ENCODE peak calls at places on chromosomes 2 and 18, in six cellular contexts. X is stimulated activated CD8-positive, alpha-beta memory T cell treated with anti-CD3 and anti-CD28 coated beads, Interleukin-12 subunit alpha, Interleukin-12 subunit beta, amount 100 ng/mL, for 4 hours; Z is MV-4-11; K is T-helper 1 cell; D is endothelial cell; C is neuronal stem cell. G is an unnamed sample.
A peak's percentile ranks its signal among the peaks of the same experiment; 100 is the strongest.

GRCh38 chr2:216690451-216691209 is 4.7 kb downstream of the IGFBP5 start:
- DNase-seq in X (no peak), Z (no peak), K (no peak), D (no peak), C (no peak), G (no peak)

GRCh38 chr2:112483047-112483473 is 1.1 kb downstream of the TTL start:
- DNase-seq in X (no peak), Z (peak; percentile 23), K (no peak), D (peak; percentile 17), C (peak; percentile 15), G (peak; percentile 32)

GRCh38 chr2:130328710-130329109 is 14.0 kb upstream of the IMP4 start:
- DNase-seq in X (no peak), Z (no peak), K (no peak), D (no peak), C (no peak), G (no peak)

GRCh38 chr18:58117685-58118403 is 73.8 kb downstream of the NEDD4L start:
- DNase-seq in X (no peak), Z (no peak), K (no peak), D (no peak), C (no peak), G (no peak)

GRCh38 chr18:48842259-48843061 is 108.3 kb downstream of the SMAD7 start:
- DNase-seq in X (no peak), Z (no peak), K (peak; percentile 41), D (peak; percentile 28), C (no peak), G (no peak)

GRCh38 chr2:47019532-47019931 is 103.9 kb upstream of the MCFD2 start:
- DNase-seq in X (no peak), Z (no peak), K (no peak), D (no peak), C (no peak), G (no peak)

GRCh38 chr2:107002735-107003134 is 116.8 kb upstream of the ST6GAL2 start:
- DNase-seq in X (no peak), Z (no peak), K (no peak), D (no peak), C (no peak), G (no peak)

GRCh38 chr2:237714690-237715458 is 83.7 kb upstream of the RBM44 start:
- DNase-seq in X (no peak), Z (no peak), K (no peak), D (no peak), C (no peak), G (no peak)

GRCh38 chr2:152743004-152743403 is 24.6 kb downstream of the ARL6IP6 start:
- DNase-seq in X (no peak), Z (peak; percentile 1), K (no peak), D (no peak), C (no peak), G (peak; percentile 66)

GRCh38 chr2:188813846-188814245 is 160.3 kb upstream of the COL3A1 start:
- DNase-seq in X (no peak), Z (no peak), K (no peak), D (no peak), C (no peak), G (no peak)

GRCh38 chr2:68811364-68811763 is 59.8 kb downstream of the BMP10 start:
- DNase-seq in X (no peak), Z (no peak), K (no peak), D (no peak), C (no peak), G (no peak)

GRCh38 chr2:190563109-190563508 is 28.6 kb upstream of the NEMP2 start:
- DNase-seq in X (peak; percentile 72), Z (no peak), K (no peak), D (no peak), C (no peak), G (no peak)